ENCODE peak calls at places on chromosomes 2 and 18, in seven cellular contexts. One of them, this sample, is unnamed.

GRCh38 chr2:74019516-74019915 is 34.8 kb downstream of the TET3 start:
- DNase-seq in hepatocyte: no peak
- DNase-seq in A673: no peak
- DNase-seq in bronchial epithelial cell: no peak
- DNase-seq in A549: no peak
- DNase-seq in mucosa of descending colon: no peak
- DNase-seq in cardiac fibroblast: no peak
- DNase-seq in this sample: no peak

GRCh38 chr2:226143097-226143496 is 656.5 kb downstream of the IRS1 start:
- DNase-seq in hepatocyte: no peak
- DNase-seq in A673: no peak
- DNase-seq in bronchial epithelial cell: no peak
- DNase-seq in A549: no peak
- DNase-seq in mucosa of descending colon: no peak
- DNase-seq in cardiac fibroblast: no peak
- DNase-seq in this sample: no peak

GRCh38 chr2:55419236-55419513 is 481 bp downstream of the CCDC88A start:
- DNase-seq in hepatocyte: no peak
- DNase-seq in A673: peak
- DNase-seq in bronchial epithelial cell: peak
- DNase-seq in A549: peak
- DNase-seq in mucosa of descending colon: no peak
- DNase-seq in cardiac fibroblast: peak
- DNase-seq in this sample: peak

GRCh38 chr2:71605781-71606241 is 152.4 kb downstream of the DYSF start:
- DNase-seq in hepatocyte: no peak
- DNase-seq in A673: no peak
- DNase-seq in bronchial epithelial cell: no peak
- DNase-seq in A549: no peak
- DNase-seq in mucosa of descending colon: peak
- DNase-seq in cardiac fibroblast: no peak
- DNase-seq in this sample: peak

GRCh38 chr18:54192900-54193299 is 31.6 kb downstream of the MBD2 start:
- DNase-seq in hepatocyte: no peak
- DNase-seq in A673: no peak
- DNase-seq in bronchial epithelial cell: peak
- DNase-seq in A549: no peak
- DNase-seq in mucosa of descending colon: no peak
- DNase-seq in cardiac fibroblast: no peak
- DNase-seq in this sample: no peak

GRCh38 chr2:38202713-38203454 is 126.9 kb upstream of the CYP1B1 start:
- DNase-seq in hepatocyte: no peak
- DNase-seq in A673: no peak
- DNase-seq in bronchial epithelial cell: no peak
- DNase-seq in A549: no peak
- DNase-seq in mucosa of descending colon: no peak
- DNase-seq in cardiac fibroblast: no peak
- DNase-seq in this sample: no peak

GRCh38 chr18:49843131-49843530 is 29.8 kb upstream of the ACAA2 start:
- DNase-seq in hepatocyte: no peak
- DNase-seq in A673: no peak
- DNase-seq in bronchial epithelial cell: no peak
- DNase-seq in A549: no peak
- DNase-seq in mucosa of descending colon: no peak
- DNase-seq in cardiac fibroblast: no peak
- DNase-seq in this sample: no peak

GRCh38 chr2:86249843-86250402 is 50.7 kb downstream of the MRPL35 start:
- DNase-seq in hepatocyte: no peak
- DNase-seq in A673: no peak
- DNase-seq in bronchial epithelial cell: no peak
- DNase-seq in A549: no peak
- DNase-seq in mucosa of descending colon: peak
- DNase-seq in cardiac fibroblast: peak
- DNase-seq in this sample: no peak

GRCh38 chr2:143968860-143969259 is 551.1 kb downstream of the ZEB2 start:
- DNase-seq in hepatocyte: no peak
- DNase-seq in A673: no peak
- DNase-seq in bronchial epithelial cell: peak
- DNase-seq in A549: no peak
- DNase-seq in mucosa of descending colon: no peak
- DNase-seq in cardiac fibroblast: no peak
- DNase-seq in this sample: no peak

GRCh38 chr2:16656784-16657391 is 8.7 kb downstream of the CYRIA start:
- DNase-seq in hepatocyte: no peak
- DNase-seq in A673: no peak
- DNase-seq in bronchial epithelial cell: no peak
- DNase-seq in A549: no peak
- DNase-seq in mucosa of descending colon: peak
- DNase-seq in cardiac fibroblast: no peak
- DNase-seq in this sample: peak

GRCh38 chr2:127153691-127154158 is 46.8 kb upstream of the BIN1 start:
- DNase-seq in hepatocyte: no peak
- DNase-seq in A673: no peak
- DNase-seq in bronchial epithelial cell: peak
- DNase-seq in A549: peak
- DNase-seq in mucosa of descending colon: no peak
- DNase-seq in cardiac fibroblast: peak
- DNase-seq in this sample: no peak

GRCh38 chr2:159226059-159226461 is 60.4 kb downstream of the WDSUB1 start:
- DNase-seq in hepatocyte: no peak
- DNase-seq in A673: no peak
- DNase-seq in bronchial epithelial cell: peak
- DNase-seq in A549: peak
- DNase-seq in mucosa of descending colon: no peak
- DNase-seq in cardiac fibroblast: peak
- DNase-seq in this sample: no peak

GRCh38 chr2:58870704-58871103 is 629.6 kb upstream of the FANCL start:
- DNase-seq in hepatocyte: peak
- DNase-seq in A673: peak
- DNase-seq in bronchial epithelial cell: peak
- DNase-seq in A549: no peak
- DNase-seq in mucosa of descending colon: no peak
- DNase-seq in cardiac fibroblast: no peak
- DNase-seq in this sample: no peak

GRCh38 chr18:35076556-35076955 is 35.3 kb downstream of the MAPRE2 start:
- DNase-seq in hepatocyte: no peak
- DNase-seq in A673: peak
- DNase-seq in bronchial epithelial cell: peak
- DNase-seq in A549: no peak
- DNase-seq in mucosa of descending colon: no peak
- DNase-seq in cardiac fibroblast: peak
- DNase-seq in this sample: no peak

GRCh38 chr18:67514901-67515540 is 1.5 kb downstream of the DSEL start:
- DNase-seq in hepatocyte: no peak
- DNase-seq in A673: no peak
- DNase-seq in bronchial epithelial cell: no peak
- DNase-seq in A549: no peak
- DNase-seq in mucosa of descending colon: no peak
- DNase-seq in cardiac fibroblast: peak
- DNase-seq in this sample: no peak

GRCh38 chr2:172173307-172173706 is 70.6 kb upstream of the DLX2 start:
- DNase-seq in hepatocyte: no peak
- DNase-seq in A673: no peak
- DNase-seq in bronchial epithelial cell: no peak
- DNase-seq in A549: no peak
- DNase-seq in mucosa of descending colon: no peak
- DNase-seq in cardiac fibroblast: no peak
- DNase-seq in this sample: no peak
- H3K4me3 ChIP-seq in hepatocyte: no peak
- H3K4me3 ChIP-seq in A673: no peak
- H3K4me3 ChIP-seq in bronchial epithelial cell: no peak
- H3K4me3 ChIP-seq in A549: no peak
- H3K4me3 ChIP-seq in mucosa of descending colon: no peak
- H3K4me3 ChIP-seq in cardiac fibroblast: no peak
- H3K4me3 ChIP-seq in this sample: no peak

DNA sequence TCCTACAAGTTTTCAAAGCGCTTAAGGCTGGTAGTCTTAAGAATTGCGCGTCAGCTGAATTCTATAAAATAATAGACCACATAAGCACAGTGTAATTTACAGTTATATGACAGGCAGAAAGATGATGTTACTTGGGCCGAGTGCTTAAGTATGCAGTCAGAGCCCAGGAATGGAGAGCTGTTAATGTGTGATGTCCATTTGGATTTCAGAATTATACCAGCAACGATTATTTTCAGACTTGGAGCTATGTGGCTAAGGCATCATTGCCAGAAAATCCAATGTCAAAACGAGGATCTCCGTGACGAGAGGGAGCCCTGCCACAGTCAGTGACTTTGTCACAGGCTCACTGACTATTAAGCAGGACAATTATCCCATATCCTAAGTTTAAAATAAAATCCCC is 3.4 kb downstream of the KLF7 start:
- DNase-seq in hepatocyte: no peak
- DNase-seq in A673: no peak
- DNase-seq in bronchial epithelial cell: no peak
- DNase-seq in A549: no peak
- DNase-seq in mucosa of descending colon: no peak
- DNase-seq in cardiac fibroblast: peak
- DNase-seq in this sample: no peak
- H3K4me3 ChIP-seq in hepatocyte: no peak
- H3K4me3 ChIP-seq in A673: no peak
- H3K4me3 ChIP-seq in bronchial epithelial cell: peak
- H3K4me3 ChIP-seq in A549: peak
- H3K4me3 ChIP-seq in mucosa of descending colon: no peak
- H3K4me3 ChIP-seq in cardiac fibroblast: peak
- H3K4me3 ChIP-seq in this sample: peak

GRCh38 chr2:105541189-105542050 is 142.6 kb upstream of the FHL2 start:
- DNase-seq in hepatocyte: peak
- DNase-seq in A673: no peak
- DNase-seq in bronchial epithelial cell: peak
- DNase-seq in A549: no peak
- DNase-seq in mucosa of descending colon: no peak
- DNase-seq in cardiac fibroblast: no peak
- DNase-seq in this sample: no peak

GRCh38 chr2:105545731-105546622 is 147.1 kb upstream of the FHL2 start:
- DNase-seq in hepatocyte: peak
- DNase-seq in A673: peak
- DNase-seq in bronchial epithelial cell: peak
- DNase-seq in A549: peak
- DNase-seq in mucosa of descending colon: peak
- DNase-seq in cardiac fibroblast: peak
- DNase-seq in this sample: peak

GRCh38 chr2:105540642-105541041 is 141.8 kb upstream of the FHL2 start:
- DNase-seq in hepatocyte: no peak
- DNase-seq in A673: no peak
- DNase-seq in bronchial epithelial cell: no peak
- DNase-seq in A549: no peak
- DNase-seq in mucosa of descending colon: no peak
- DNase-seq in cardiac fibroblast: peak
- DNase-seq in this sample: no peak

GRCh38 chr2:105544591-105545377 is 145.9 kb upstream of the FHL2 start:
- DNase-seq in hepatocyte: no peak
- DNase-seq in A673: no peak
- DNase-seq in bronchial epithelial cell: no peak
- DNase-seq in A549: no peak
- DNase-seq in mucosa of descending colon: no peak
- DNase-seq in cardiac fibroblast: no peak
- DNase-seq in this sample: peak

DNA sequence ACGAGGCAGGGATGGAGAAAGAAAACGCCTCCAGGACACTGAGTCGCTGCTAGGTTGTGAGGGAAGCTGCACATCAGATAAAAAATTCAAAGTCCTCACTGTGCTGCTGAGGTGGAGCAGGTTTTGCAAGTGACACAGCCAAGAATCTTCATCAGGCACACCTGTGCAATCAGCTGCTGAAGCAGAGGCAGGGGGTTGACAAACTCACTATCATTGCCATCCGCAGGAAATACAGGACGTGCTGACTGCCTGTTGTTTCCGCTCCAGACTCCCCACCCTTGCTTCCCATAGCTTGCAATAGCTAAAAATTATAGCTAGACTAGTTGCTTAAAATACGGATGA is 147.7 kb upstream of the FHL2 start:
- DNase-seq in hepatocyte: no peak
- DNase-seq in A673: no peak
- DNase-seq in bronchial epithelial cell: no peak
- DNase-seq in A549: no peak
- DNase-seq in mucosa of descending colon: no peak
- DNase-seq in cardiac fibroblast: no peak
- DNase-seq in this sample: no peak
- H3K4me3 ChIP-seq in hepatocyte: no peak
- H3K4me3 ChIP-seq in A673: no peak
- H3K4me3 ChIP-seq in bronchial epithelial cell: no peak
- H3K4me3 ChIP-seq in A549: no peak
- H3K4me3 ChIP-seq in mucosa of descending colon: no peak
- H3K4me3 ChIP-seq in cardiac fibroblast: no peak
- H3K4me3 ChIP-seq in this sample: no peak

GRCh38 chr18:70126832-70127231 is 78.7 kb downstream of the RTTN start:
- DNase-seq in hepatocyte: no peak
- DNase-seq in A673: no peak
- DNase-seq in bronchial epithelial cell: no peak
- DNase-seq in A549: no peak
- DNase-seq in mucosa of descending colon: no peak
- DNase-seq in cardiac fibroblast: no peak
- DNase-seq in this sample: no peak

GRCh38 chr18:70124139-70124538 is 81.3 kb downstream of the RTTN start:
- DNase-seq in hepatocyte: no peak
- DNase-seq in A673: no peak
- DNase-seq in bronchial epithelial cell: no peak
- DNase-seq in A549: no peak
- DNase-seq in mucosa of descending colon: no peak
- DNase-seq in cardiac fibroblast: no peak
- DNase-seq in this sample: no peak

GRCh38 chr18:70132999-70133398 is 72.5 kb downstream of the RTTN start:
- DNase-seq in hepatocyte: peak
- DNase-seq in A673: no peak
- DNase-seq in bronchial epithelial cell: peak
- DNase-seq in A549: no peak
- DNase-seq in mucosa of descending colon: no peak
- DNase-seq in cardiac fibroblast: peak
- DNase-seq in this sample: no peak

GRCh38 chr18:70127307-70127828 is 78.1 kb downstream of the RTTN start:
- DNase-seq in hepatocyte: no peak
- DNase-seq in A673: no peak
- DNase-seq in bronchial epithelial cell: no peak
- DNase-seq in A549: no peak
- DNase-seq in mucosa of descending colon: no peak
- DNase-seq in cardiac fibroblast: no peak
- DNase-seq in this sample: no peak

GRCh38 chr18:70128271-70128670 is 77.2 kb downstream of the RTTN start:
- DNase-seq in hepatocyte: no peak
- DNase-seq in A673: no peak
- DNase-seq in bronchial epithelial cell: no peak
- DNase-seq in A549: no peak
- DNase-seq in mucosa of descending colon: no peak
- DNase-seq in cardiac fibroblast: no peak
- DNase-seq in this sample: no peak
- H3K4me3 ChIP-seq in hepatocyte: no peak
- H3K4me3 ChIP-seq in A673: no peak
- H3K4me3 ChIP-seq in bronchial epithelial cell: no peak
- H3K4me3 ChIP-seq in A549: no peak
- H3K4me3 ChIP-seq in mucosa of descending colon: no peak
- H3K4me3 ChIP-seq in cardiac fibroblast: no peak
- H3K4me3 ChIP-seq in this sample: no peak

DNA sequence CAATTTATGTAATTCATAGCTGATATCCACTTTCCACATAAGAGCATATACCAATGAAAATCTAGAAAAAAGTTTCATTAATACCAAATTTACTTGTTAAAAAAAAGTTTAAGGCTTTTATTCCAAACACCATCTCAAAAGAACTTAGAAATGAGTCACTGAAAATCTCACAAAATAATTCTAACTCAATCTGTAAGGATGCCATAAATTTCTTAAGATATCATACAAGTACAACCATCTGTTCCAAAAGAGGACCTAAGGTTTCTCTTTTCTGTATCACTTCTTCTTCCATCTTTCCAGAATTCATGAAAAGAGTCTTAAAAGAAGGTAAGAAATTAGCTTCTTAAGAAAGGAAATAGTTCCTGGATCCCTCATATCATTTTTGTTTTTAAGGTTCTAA is 60.4 kb downstream of the TRIP12 start:
- DNase-seq in hepatocyte: no peak
- DNase-seq in A673: no peak
- DNase-seq in bronchial epithelial cell: no peak
- DNase-seq in A549: no peak
- DNase-seq in mucosa of descending colon: no peak
- DNase-seq in cardiac fibroblast: no peak
- DNase-seq in this sample: no peak
- H3K4me3 ChIP-seq in hepatocyte: no peak
- H3K4me3 ChIP-seq in A673: no peak
- H3K4me3 ChIP-seq in bronchial epithelial cell: no peak
- H3K4me3 ChIP-seq in A549: no peak
- H3K4me3 ChIP-seq in mucosa of descending colon: no peak
- H3K4me3 ChIP-seq in cardiac fibroblast: no peak
- H3K4me3 ChIP-seq in this sample: no peak

This sample was measured in heart left ventricle.